ENCODE peak calls at places on chromosomes 6 and 20, in ten cellular contexts. Q is SK-N-SH; K is uterus; T is choroid plexus epithelial cell; A is neural crest cell; N is fibroblast of lung; Y is RWPE1; O is CD8-positive, alpha-beta T cell; M is heart left ventricle; X is glutamatergic neuron. E is an unnamed sample.

GRCh38 chr6:44001318-44001868 is 125.9 kb downstream of the MRPL14 start:
- DNase-seq in O (no peak), N (peak; percentile 40), K (no peak), Q (peak; percentile 67), M (peak; percentile 32), A (no peak), X (no peak), T (peak; percentile 40), Y (no peak), E (peak; percentile 54)

GRCh38 chr6:166586424-166587156 is at the start of gene RAMACL:
- DNase-seq in X (no peak), M (no peak), Y (peak; percentile 72), N (no peak), O (peak; percentile 43), K (no peak), A (no peak), T (peak; percentile 38), Q (peak; percentile 73), E (peak; percentile 41)

GRCh38 chr20:61173267-61173666 is 78.8 kb upstream of the CDH4 start:
- DNase-seq in Q (no peak), X (no peak), A (no peak), K (no peak), M (no peak), O (no peak), T (no peak), N (no peak), Y (no peak), E (no peak)

GRCh38 chr6:164108869-164109769 is 694.6 kb downstream of the QKI start:
- DNase-seq in K (peak; percentile 26), X (no peak), Y (peak; percentile 75), T (peak; percentile 24), A (no peak), O (no peak), M (peak; percentile 91), Q (no peak), N (peak; percentile 19), E (peak; percentile 93)

GRCh38 chr6:92623441-92623840 is 795.9 kb downstream of the EPHA7 start:
- DNase-seq in Y (no peak), Q (no peak), N (no peak), A (no peak), X (no peak), K (no peak), T (no peak), M (no peak), O (no peak), E (no peak)

GRCh38 chr20:59515013-59515905 is 89.1 kb upstream of the PHACTR3 start:
- DNase-seq in M (peak; percentile 79), T (peak; percentile 63), Y (peak; percentile 91), N (peak; percentile 38), X (peak; percentile 92), A (peak; percentile 92), O (no peak), K (peak; percentile 45), Q (peak; percentile 89), E (peak; percentile 75)

GRCh38 chr20:13822459-13822858 is 37.6 kb downstream of the NDUFAF5 start:
- DNase-seq in M (no peak), N (no peak), X (no peak), Y (no peak), K (no peak), T (no peak), Q (no peak), A (no peak), O (no peak), E (no peak)

GRCh38 chr6:166852484-166852975 is 103.8 kb downstream of the RNASET2 start:
- DNase-seq in K (no peak), M (no peak), Q (no peak), Y (no peak), O (no peak), T (no peak), X (no peak), A (no peak), N (no peak), E (no peak)

GRCh38 chr6:10587694-10588392 is 66.7 kb downstream of the GCNT2 start:
- DNase-seq in T (peak; percentile 8), K (no peak), N (no peak), Q (no peak), X (no peak), O (no peak), M (no peak), Y (no peak), A (no peak), E (no peak)

GRCh38 chr6:10947966-10948365 is 61.1 kb downstream of the SYCP2L start:
- DNase-seq in N (no peak), K (no peak), Q (no peak), M (no peak), T (no peak), O (no peak), X (no peak), Y (no peak), A (no peak), E (no peak)

GRCh38 chr20:32737371-32738223 is 5.7 kb downstream of the COMMD7 start:
- DNase-seq in M (no peak), N (peak; percentile 56), A (no peak), X (no peak), T (peak; percentile 81), O (peak; percentile 40), Y (no peak), K (no peak), Q (no peak), E (peak; percentile 32)

GRCh38 chr6:140979642-140980091 is 1153.1 kb upstream of the GJE1 start:
- DNase-seq in A (no peak), T (peak; percentile 99), K (peak; percentile 22), M (no peak), Y (no peak), X (no peak), Q (no peak), N (peak; percentile 80), O (no peak), E (peak; percentile 2)

GRCh38 chr6:137550527-137550926 is 56.3 kb upstream of the OLIG3 start:
- DNase-seq in X (peak; percentile 52), M (no peak), A (no peak), K (no peak), Q (no peak), N (no peak), O (no peak), T (no peak), Y (no peak), E (no peak)

GRCh38 chr6:86477510-86478166 is 459.7 kb upstream of the HTR1E start:
- DNase-seq in N (no peak), X (no peak), T (no peak), Y (no peak), M (no peak), Q (no peak), A (no peak), O (no peak), K (no peak), E (no peak)

GRCh38 chr6:46501136-46502089 is 10.2 kb upstream of the RCAN2 start:
- DNase-seq in A (no peak), Y (no peak), K (no peak), X (no peak), M (no peak), Q (no peak), T (peak; percentile 35), N (peak; percentile 24), O (no peak), E (peak; percentile 17)

GRCh38 chr6:102701019-102701418 is 1307.5 kb downstream of the GRIK2 start:
- DNase-seq in O (no peak), Y (no peak), A (no peak), N (no peak), K (no peak), Q (no peak), M (peak; percentile 23), T (no peak), X (no peak), E (no peak)

GRCh38 chr6:45920819-45921511 is 94.7 kb downstream of the CLIC5 start:
- DNase-seq in N (no peak), O (no peak), K (no peak), M (no peak), Y (no peak), X (no peak), Q (no peak), A (no peak), T (peak; percentile 17), E (no peak)

GRCh38 chr20:57877995-57878394 is 168.2 kb upstream of the PMEPA1 start:
- DNase-seq in Q (no peak), N (no peak), M (no peak), K (no peak), T (no peak), A (no peak), Y (no peak), O (no peak), X (no peak), E (no peak)

GRCh38 chr6:113856571-113857564 is at the start of gene MARCKS:
- DNase-seq in T (peak; percentile 96), O (peak; percentile 28), Y (peak; percentile 86), Q (peak; percentile 82), N (peak; percentile 91), X (peak; percentile 88), A (peak; percentile 80), M (peak; percentile 90), K (peak; percentile 80), E (peak; percentile 84)
- TF ChIP-seq CTCF in T (no peak), O (no peak), Y (no peak), Q (no peak), N (no peak), X (no peak), A (no peak), M (no peak), K (no peak), E (no peak)

GRCh38 chr20:33933469-33933909 is 60.2 kb upstream of the RALY start:
- DNase-seq in N (peak; percentile 73), Q (peak; percentile 52), K (peak; percentile 33), O (peak; percentile 41), X (peak; percentile 38), A (peak; percentile 35), Y (peak; percentile 53), T (peak; percentile 64), M (peak; percentile 62), E (peak; percentile 79)
- TF ChIP-seq CTCF in N (peak; percentile 62), Q (peak; percentile 55), K (peak; percentile 12), O (no peak), X (no peak), A (peak; percentile 50), Y (peak; percentile 31), T (peak; percentile 62), M (peak; percentile 55), E (peak; percentile 64)

DNA sequence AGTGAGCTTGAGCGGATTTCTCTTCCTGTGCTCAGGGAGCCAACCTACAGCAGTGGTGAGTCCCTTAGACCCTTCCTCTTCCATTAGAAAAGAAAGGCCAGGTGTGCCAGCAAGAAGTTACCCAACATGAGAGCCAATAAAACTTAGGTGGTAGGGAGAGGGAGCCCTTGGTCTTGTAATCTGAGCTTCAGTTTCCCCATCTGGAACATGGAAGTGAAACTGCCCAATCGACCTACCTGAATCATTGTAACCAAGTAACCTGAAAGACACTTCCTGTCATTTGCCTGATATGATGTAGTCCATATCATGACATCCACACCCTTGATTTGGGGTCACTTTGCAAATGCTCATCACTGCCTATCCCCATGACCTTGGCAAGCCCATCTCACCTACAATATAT is 66.4 kb downstream of the MDGA1 start:
- DNase-seq in Y (no peak), M (no peak), O (no peak), K (no peak), A (no peak), N (no peak), Q (no peak), T (no peak), X (no peak), E (no peak)
- TF ChIP-seq CTCF in Y (no peak), M (no peak), O (no peak), K (no peak), A (no peak), N (no peak), Q (no peak), T (no peak), X (no peak), E (no peak)

DNA sequence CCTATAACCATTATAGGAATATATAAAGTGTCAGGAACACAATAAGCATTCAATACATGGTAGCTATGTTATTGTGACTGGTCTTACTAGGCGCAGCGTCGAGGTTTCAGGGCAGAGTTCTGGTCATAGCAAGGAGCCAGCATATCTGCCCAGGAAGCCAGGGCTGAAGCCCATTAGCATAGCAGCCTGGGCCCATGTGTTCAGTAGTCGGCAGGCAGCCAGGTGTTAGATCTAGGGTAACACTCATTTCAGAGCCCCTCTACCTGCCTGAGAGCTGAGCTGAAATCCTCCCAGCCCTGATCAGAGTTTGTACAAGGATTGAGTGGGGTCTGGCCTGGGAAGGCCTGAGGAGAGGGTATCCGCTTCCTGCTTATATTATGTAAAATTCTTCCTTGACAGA is 32.1 kb downstream of the C20orf173 start:
- DNase-seq in K (peak; percentile 30), Q (no peak), N (no peak), A (no peak), O (no peak), T (no peak), M (no peak), Y (no peak), X (no peak), E (no peak)
- TF ChIP-seq CTCF in K (no peak), Q (no peak), N (no peak), A (no peak), O (no peak), T (no peak), M (no peak), Y (no peak), X (no peak), E (no peak)